ENCODE peak calls at places on chromosomes 4 and X, in ten cellular contexts. R is HTR-8/SVneo; M is lower leg skin; P is EH; S is CD4-positive, alpha-beta T cell; U is cardiac fibroblast; Y is activated T-helper 1 cell treated with Interleukin-2 at 50 U/mL for 16 hours; J is IMR-90; Q is stimulated activated CD4-positive, alpha-beta T cell treated with anti-CD3 and anti-CD28 coated beads, Interleukin-15, amount 100 ng/mL, for 1 hour; Z is iPS-NIHi11. A is an unnamed sample.

GRCh38 chrX:24426921-24427746 is 38.0 kb upstream of the PDK3 start:
- DNase-seq in R (no peak), M (no peak), P (no peak), S (no peak), U (peak), Y (no peak), J (no peak), Q (no peak), Z (no peak), A (peak)

GRCh38 chr4:158802914-158803313 is 34.1 kb downstream of the FNIP2 start:
- DNase-seq in R (no peak), M (no peak), P (no peak), S (no peak), U (no peak), Y (no peak), J (no peak), Q (no peak), Z (no peak), A (no peak)

GRCh38 chrX:55908685-55909212 is 191.2 kb downstream of the RRAGB start:
- DNase-seq in R (no peak), M (peak), P (peak), S (no peak), U (peak), Y (no peak), J (no peak), Q (no peak), Z (peak), A (peak)

GRCh38 chr4:84379881-84380618 is 119.0 kb downstream of the NKX6-1 start:
- DNase-seq in R (no peak), M (no peak), P (peak), S (no peak), U (peak), Y (no peak), J (no peak), Q (no peak), Z (no peak), A (peak)

GRCh38 chr4:48109413-48110263 is 24.4 kb downstream of the TXK start:
- DNase-seq in R (peak), M (no peak), P (peak), S (no peak), U (peak), Y (no peak), J (peak), Q (no peak), Z (peak), A (peak)

GRCh38 chrX:119234931-119235555 is 1.0 kb upstream of the PGRMC1 start:
- DNase-seq in R (no peak), M (no peak), P (no peak), S (no peak), U (no peak), Y (no peak), J (no peak), Q (no peak), Z (no peak), A (peak)

GRCh38 chr4:182801626-182802025 is 115.6 kb downstream of the DCTD start:
- DNase-seq in R (no peak), M (no peak), P (no peak), S (no peak), U (no peak), Y (no peak), J (no peak), Q (no peak), Z (no peak), A (no peak)

GRCh38 chrX:50402886-50403285 is 67.7 kb downstream of the DGKK start:
- DNase-seq in R (no peak), M (no peak), P (no peak), S (no peak), U (no peak), Y (no peak), J (no peak), Q (no peak), Z (no peak), A (no peak)

GRCh38 chrX:41789374-41789773 is 65.4 kb downstream of the GPR82 start:
- DNase-seq in R (no peak), M (no peak), P (no peak), S (no peak), U (no peak), Y (no peak), J (no peak), Q (no peak), Z (peak), A (no peak)

GRCh38 chr4:82753725-82754410 is 44.7 kb downstream of the SCD5 start:
- DNase-seq in R (no peak), M (peak), P (peak), S (no peak), U (peak), Y (no peak), J (peak), Q (no peak), Z (no peak), A (peak)

GRCh38 chrX:108307408-108308085 is 130.7 kb downstream of the COL4A6 start:
- DNase-seq in R (no peak), M (no peak), P (no peak), S (no peak), U (peak), Y (no peak), J (peak), Q (no peak), Z (no peak), A (no peak)

GRCh38 chr4:1578301-1578781 is 105.8 kb downstream of the FAM53A start:
- DNase-seq in R (no peak), M (no peak), P (peak), S (no peak), U (no peak), Y (no peak), J (no peak), Q (no peak), Z (peak), A (peak)

GRCh38 chrX:152907084-152907651 is 9.3 kb downstream of the ZNF185 start:
- DNase-seq in R (no peak), M (no peak), P (no peak), S (no peak), U (peak), Y (no peak), J (peak), Q (no peak), Z (peak), A (peak)

GRCh38 chr4:25441519-25442117 is 64.6 kb downstream of the ANAPC4 start:
- DNase-seq in R (peak), M (peak), P (peak), S (no peak), U (peak), Y (no peak), J (peak), Q (no peak), Z (peak), A (peak)

GRCh38 chr4:1767770-1768366 is 25.2 kb upstream of the FGFR3 start:
- DNase-seq in R (peak), M (no peak), P (peak), S (no peak), U (peak), Y (no peak), J (peak), Q (no peak), Z (peak), A (peak)

GRCh38 chr4:86939123-86939522 is 4.3 kb downstream of the AFF1 start:
- DNase-seq in R (no peak), M (no peak), P (peak), S (no peak), U (no peak), Y (no peak), J (no peak), Q (no peak), Z (no peak), A (no peak)

GRCh38 chrX:48086119-48086518 is 14.7 kb upstream of the ZNF630 start:
- DNase-seq in R (no peak), M (no peak), P (no peak), S (no peak), U (peak), Y (no peak), J (no peak), Q (no peak), Z (no peak), A (no peak)

GRCh38 chr4:81684357-81684756 is 212.7 kb upstream of the RASGEF1B start:
- DNase-seq in R (no peak), M (no peak), P (no peak), S (no peak), U (no peak), Y (no peak), J (no peak), Q (no peak), Z (no peak), A (no peak)

GRCh38 chr4:38678078-38678477 is 14.1 kb downstream of the KLF3 start:
- DNase-seq in R (no peak), M (no peak), P (peak), S (no peak), U (peak), Y (no peak), J (peak), Q (no peak), Z (no peak), A (peak)

GRCh38 chr4:125313989-125314602 is 659 bp upstream of the FAT4 start:
- DNase-seq in R (no peak), M (no peak), P (no peak), S (no peak), U (no peak), Y (no peak), J (peak), Q (no peak), Z (no peak), A (no peak)

GRCh38 chr4:170227928-170228327 is 138.2 kb upstream of the AADAT start:
- DNase-seq in R (no peak), M (no peak), P (no peak), S (no peak), U (no peak), Y (no peak), J (no peak), Q (no peak), Z (no peak), A (no peak)

GRCh38 chrX:45850775-45851433 is 650.2 kb upstream of the DIPK2B start:
- DNase-seq in R (no peak), M (peak), P (peak), S (no peak), U (peak), Y (peak), J (peak), Q (no peak), Z (peak), A (peak)

GRCh38 chr4:41154814-41155177 is 59.5 kb downstream of the APBB2 start:
- DNase-seq in R (no peak), M (no peak), P (peak), S (no peak), U (no peak), Y (no peak), J (no peak), Q (no peak), Z (no peak), A (no peak)